ENCODE peak calls at places on chromosome 20, in four cellular contexts. One of them, this sample, is unnamed.

GRCh38 chr20:7171911-7172310 is 404.4 kb downstream of the BMP2 start:
- DNase-seq in fibroblast of lung: peak; percentile 94
- DNase-seq in neural progenitor cell: no peak
- DNase-seq in IMR-90: no peak
- DNase-seq in this sample: no peak

GRCh38 chr20:46255440-46256104 is 52.7 kb downstream of the CDH22 start:
- DNase-seq in fibroblast of lung: peak; percentile 39
- DNase-seq in neural progenitor cell: no peak
- DNase-seq in IMR-90: no peak
- DNase-seq in this sample: peak; percentile 93

GRCh38 chr20:1802385-1803215 is 92.6 kb upstream of the SIRPA start:
- DNase-seq in fibroblast of lung: peak; percentile 70
- DNase-seq in neural progenitor cell: peak; percentile 90
- DNase-seq in IMR-90: peak; percentile 76
- DNase-seq in this sample: peak; percentile 84

GRCh38 chr20:55469074-55469473 is 536.2 kb downstream of the CBLN4 start:
- DNase-seq in fibroblast of lung: no peak
- DNase-seq in neural progenitor cell: no peak
- DNase-seq in IMR-90: no peak
- DNase-seq in this sample: no peak

GRCh38 chr20:37414133-37414532 is 68.2 kb downstream of the SRC start:
- DNase-seq in fibroblast of lung: no peak
- DNase-seq in neural progenitor cell: peak; percentile 57
- DNase-seq in IMR-90: no peak
- DNase-seq in this sample: no peak

GRCh38 chr20:1933465-1933870 is 38.3 kb downstream of the SIRPA start:
- DNase-seq in fibroblast of lung: peak; percentile 61
- DNase-seq in neural progenitor cell: no peak
- DNase-seq in IMR-90: peak; percentile 36
- DNase-seq in this sample: peak; percentile 87

GRCh38 chr20:46070215-46070910 is 19.4 kb downstream of the NCOA5 start:
- DNase-seq in fibroblast of lung: peak; percentile 90
- DNase-seq in neural progenitor cell: no peak
- DNase-seq in IMR-90: peak; percentile 86
- DNase-seq in this sample: no peak

GRCh38 chr20:21179796-21180195 is 53.9 kb downstream of the KIZ start:
- DNase-seq in fibroblast of lung: no peak
- DNase-seq in neural progenitor cell: no peak
- DNase-seq in IMR-90: peak; percentile 36
- DNase-seq in this sample: no peak

GRCh38 chr20:61161649-61162210 is 90.3 kb upstream of the CDH4 start:
- DNase-seq in fibroblast of lung: no peak
- DNase-seq in neural progenitor cell: no peak
- DNase-seq in IMR-90: no peak
- DNase-seq in this sample: no peak

GRCh38 chr20:46485431-46485830 is 27.9 kb downstream of the ZNF334 start:
- DNase-seq in fibroblast of lung: no peak
- DNase-seq in neural progenitor cell: no peak
- DNase-seq in IMR-90: no peak
- DNase-seq in this sample: no peak

GRCh38 chr20:38275815-38276550 is 15.4 kb upstream of the KIAA1755 start:
- DNase-seq in fibroblast of lung: peak; percentile 91
- DNase-seq in neural progenitor cell: no peak
- DNase-seq in IMR-90: peak; percentile 96
- DNase-seq in this sample: no peak

GRCh38 chr20:19757487-19757972 is 528 bp upstream of the RIN2 start:
- DNase-seq in fibroblast of lung: peak; percentile 77
- DNase-seq in neural progenitor cell: peak; percentile 86
- DNase-seq in IMR-90: peak; percentile 70
- DNase-seq in this sample: peak; percentile 95

GRCh38 chr20:19756756-19757486 is 1.1 kb upstream of the RIN2 start:
- DNase-seq in fibroblast of lung: no peak
- DNase-seq in neural progenitor cell: no peak
- DNase-seq in IMR-90: no peak
- DNase-seq in this sample: no peak

GRCh38 chr20:19760371-19760721 is 2.3 kb downstream of the RIN2 start:
- DNase-seq in fibroblast of lung: no peak
- DNase-seq in neural progenitor cell: no peak
- DNase-seq in IMR-90: no peak
- DNase-seq in this sample: no peak

GRCh38 chr20:19758888-19759331 is 852 bp downstream of the RIN2 start:
- DNase-seq in fibroblast of lung: peak; percentile 31
- DNase-seq in neural progenitor cell: peak; percentile 75
- DNase-seq in IMR-90: no peak
- DNase-seq in this sample: peak; percentile 96

GRCh38 chr20:19757973-19758887 is at the start of gene RIN2:
- DNase-seq in fibroblast of lung: peak; percentile 87
- DNase-seq in neural progenitor cell: peak; percentile 98
- DNase-seq in IMR-90: peak; percentile 87
- DNase-seq in this sample: peak; percentile 98
- H3K9ac ChIP-seq in fibroblast of lung: peak within 1 kb of the TSS; percentile 80
- H3K9ac ChIP-seq in neural progenitor cell: peak within 1 kb of the TSS; percentile 1
- H3K9ac ChIP-seq in IMR-90: peak within 1 kb of the TSS; percentile 89
- H3K9ac ChIP-seq in this sample: peak within 1 kb of the TSS; percentile 95

GRCh38 chr20:25041813-25042530 is 16.0 kb downstream of the ACSS1 start:
- DNase-seq in fibroblast of lung: no peak
- DNase-seq in neural progenitor cell: no peak
- DNase-seq in IMR-90: no peak
- DNase-seq in this sample: peak; percentile 39

GRCh38 chr20:25044660-25045342 is 13.1 kb downstream of the ACSS1 start:
- DNase-seq in fibroblast of lung: no peak
- DNase-seq in neural progenitor cell: no peak
- DNase-seq in IMR-90: no peak
- DNase-seq in this sample: peak; percentile 53

GRCh38 chr20:25043499-25044260 is 14.3 kb downstream of the ACSS1 start:
- DNase-seq in fibroblast of lung: no peak
- DNase-seq in neural progenitor cell: no peak
- DNase-seq in IMR-90: no peak
- DNase-seq in this sample: peak; percentile 61

GRCh38 chr20:25044261-25044560 is 13.7 kb downstream of the ACSS1 start:
- DNase-seq in fibroblast of lung: no peak
- DNase-seq in neural progenitor cell: no peak
- DNase-seq in IMR-90: no peak
- DNase-seq in this sample: no peak

GRCh38 chr20:25042531-25043498 is 15.1 kb downstream of the ACSS1 start:
- DNase-seq in fibroblast of lung: no peak
- DNase-seq in neural progenitor cell: no peak
- DNase-seq in IMR-90: no peak
- DNase-seq in this sample: peak; percentile 86
- H3K4me1 ChIP-seq in fibroblast of lung: peaks cover 10% of the 10 kb centered on the region
- H3K4me1 ChIP-seq in neural progenitor cell: no peaks in the 10 kb centered on the region
- H3K4me1 ChIP-seq in IMR-90: peaks cover 7% of the 10 kb centered on the region
- H3K4me1 ChIP-seq in this sample: peaks cover 59% of the 10 kb centered on the region

GRCh38 chr20:48734104-48734749 is 93.6 kb downstream of the PREX1 start:
- DNase-seq in fibroblast of lung: no peak
- DNase-seq in neural progenitor cell: no peak
- DNase-seq in IMR-90: no peak
- DNase-seq in this sample: peak; percentile 27
- H3K9ac ChIP-seq in fibroblast of lung: no peak overlapping the region
- H3K9ac ChIP-seq in neural progenitor cell: no peak overlapping the region
- H3K9ac ChIP-seq in IMR-90: no peak overlapping the region
- H3K9ac ChIP-seq in this sample: no peak overlapping the region

GRCh38 chr20:11451793-11452291 is 465.9 kb upstream of the BTBD3 start:
- DNase-seq in fibroblast of lung: peak; percentile 81
- DNase-seq in neural progenitor cell: peak; percentile 74
- DNase-seq in IMR-90: peak; percentile 11
- DNase-seq in this sample: no peak

GRCh38 chr20:11452326-11452725 is 465.4 kb upstream of the BTBD3 start:
- DNase-seq in fibroblast of lung: peak; percentile 76
- DNase-seq in neural progenitor cell: no peak
- DNase-seq in IMR-90: peak; percentile 59
- DNase-seq in this sample: no peak

GRCh38 chr20:11457476-11457875 is 460.2 kb upstream of the BTBD3 start:
- DNase-seq in fibroblast of lung: peak; percentile 84
- DNase-seq in neural progenitor cell: no peak
- DNase-seq in IMR-90: no peak
- DNase-seq in this sample: no peak

GRCh38 chr20:11454966-11455799 is 462.5 kb upstream of the BTBD3 start:
- DNase-seq in fibroblast of lung: peak; percentile 88
- DNase-seq in neural progenitor cell: no peak
- DNase-seq in IMR-90: peak; percentile 78
- DNase-seq in this sample: no peak

GRCh38 chr20:11453430-11453829 is 464.3 kb upstream of the BTBD3 start:
- DNase-seq in fibroblast of lung: peak; percentile 75
- DNase-seq in neural progenitor cell: no peak
- DNase-seq in IMR-90: peak; percentile 87
- DNase-seq in this sample: no peak
- H3K4me1 ChIP-seq in fibroblast of lung: peaks cover 2% of the 10 kb centered on the region
- H3K4me1 ChIP-seq in neural progenitor cell: peaks cover 30% of the 10 kb centered on the region
- H3K4me1 ChIP-seq in IMR-90: peaks cover 16% of the 10 kb centered on the region
- H3K4me1 ChIP-seq in this sample: no peaks in the 10 kb centered on the region

GRCh38 chr20:50442526-50442925 is 67.7 kb upstream of the PTPN1 start:
- DNase-seq in fibroblast of lung: no peak
- DNase-seq in neural progenitor cell: no peak
- DNase-seq in IMR-90: no peak
- DNase-seq in this sample: no peak
- H3K9ac ChIP-seq in fibroblast of lung: no peak overlapping the region
- H3K9ac ChIP-seq in neural progenitor cell: no peak overlapping the region
- H3K9ac ChIP-seq in IMR-90: no peak overlapping the region
- H3K9ac ChIP-seq in this sample: no peak overlapping the region

GRCh38 chr20:48926816-48927215 is 5.3 kb downstream of the ARFGEF2 start:
- DNase-seq in fibroblast of lung: no peak
- DNase-seq in neural progenitor cell: no peak
- DNase-seq in IMR-90: no peak
- DNase-seq in this sample: no peak

GRCh38 chr20:48921883-48922867 is 664 bp downstream of the ARFGEF2 start:
- DNase-seq in fibroblast of lung: peak; percentile 53
- DNase-seq in neural progenitor cell: no peak
- DNase-seq in IMR-90: peak; percentile 34
- DNase-seq in this sample: peak; percentile 84

GRCh38 chr20:48923149-48923718 is 1.7 kb downstream of the ARFGEF2 start:
- DNase-seq in fibroblast of lung: no peak
- DNase-seq in neural progenitor cell: no peak
- DNase-seq in IMR-90: no peak
- DNase-seq in this sample: no peak

GRCh38 chr20:48926267-48926666 is 4.8 kb downstream of the ARFGEF2 start:
- DNase-seq in fibroblast of lung: no peak
- DNase-seq in neural progenitor cell: no peak
- DNase-seq in IMR-90: no peak
- DNase-seq in this sample: no peak

GRCh38 chr20:48924711-48925109 is 3.2 kb downstream of the ARFGEF2 start:
- DNase-seq in fibroblast of lung: no peak
- DNase-seq in neural progenitor cell: no peak
- DNase-seq in IMR-90: no peak
- DNase-seq in this sample: no peak
- H3K4me1 ChIP-seq in fibroblast of lung: no peaks in the 10 kb centered on the region
- H3K4me1 ChIP-seq in neural progenitor cell: peaks cover 9% of the 10 kb centered on the region
- H3K4me1 ChIP-seq in IMR-90: peaks cover 13% of the 10 kb centered on the region
- H3K4me1 ChIP-seq in this sample: peaks cover 9% of the 10 kb centered on the region

GRCh38 chr20:58716476-58717277 is 24.1 kb downstream of the NPEPL1 start:
- DNase-seq in fibroblast of lung: peak; percentile 21
- DNase-seq in neural progenitor cell: peak; percentile 70
- DNase-seq in IMR-90: no peak
- DNase-seq in this sample: peak; percentile 65
- H3K9ac ChIP-seq in fibroblast of lung: no peak overlapping the region
- H3K9ac ChIP-seq in neural progenitor cell: no peak overlapping the region
- H3K9ac ChIP-seq in IMR-90: no peak overlapping the region
- H3K9ac ChIP-seq in this sample: no peak overlapping the region

DNA sequence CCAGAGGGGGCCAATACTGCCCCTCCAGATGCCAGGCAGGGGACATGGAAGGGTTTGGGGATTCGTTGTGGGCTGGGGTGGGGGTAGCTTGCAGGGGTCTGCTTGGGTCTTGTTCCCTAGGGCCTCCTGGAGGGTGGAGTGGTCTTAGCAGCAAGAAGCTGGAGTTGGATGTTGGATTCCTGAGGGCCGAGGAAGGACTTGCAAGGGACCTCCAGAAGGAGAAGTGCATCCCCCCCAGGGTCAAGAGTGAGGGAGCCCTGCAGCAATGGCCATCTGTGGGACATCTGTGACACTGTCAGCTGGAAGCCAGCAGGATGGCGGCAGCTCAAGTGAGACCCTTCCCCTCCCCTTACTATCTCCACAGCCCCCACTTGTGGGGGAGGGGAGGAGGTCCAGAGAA is 25.4 kb upstream of the CCN5 start:
- DNase-seq in fibroblast of lung: no peak
- DNase-seq in neural progenitor cell: no peak
- DNase-seq in IMR-90: no peak
- DNase-seq in this sample: no peak
- H3K4me1 ChIP-seq in fibroblast of lung: peaks cover 19% of the 10 kb centered on the region
- H3K4me1 ChIP-seq in neural progenitor cell: no peaks in the 10 kb centered on the region
- H3K4me1 ChIP-seq in IMR-90: peaks cover 20% of the 10 kb centered on the region
- H3K4me1 ChIP-seq in this sample: peaks cover 7% of the 10 kb centered on the region

GRCh38 chr20:33684533-33685327 is 1.5 kb downstream of the E2F1 start:
- DNase-seq in fibroblast of lung: no peak
- DNase-seq in neural progenitor cell: peak; percentile 84
- DNase-seq in IMR-90: no peak
- DNase-seq in this sample: no peak
- H3K9ac ChIP-seq in fibroblast of lung: peak overlapping the region; percentile 53
- H3K9ac ChIP-seq in neural progenitor cell: no peak overlapping the region
- H3K9ac ChIP-seq in IMR-90: peak overlapping the region; percentile 81
- H3K9ac ChIP-seq in this sample: no peak overlapping the region

This sample was measured in kidney.